ENCODE peak calls at places on chromosome 21, in seven cellular contexts. I is psoas muscle; B is left ventricle myocardium inferior; A is NCI-H524 treated with DMSO at 0.1 percent for 48 hours; Z is AG04450; P is stimulated activated CD8-positive, alpha-beta memory T cell treated with anti-CD3 and anti-CD28 coated beads, Interleukin-4, amount 100 ng/mL, for 24 hours; O is RWPE1. W is an unnamed sample.
A peak's percentile ranks its signal among the peaks of the same experiment; 100 is the strongest.

GRCh38 chr21:28588997-28589396 is 403.7 kb downstream of the LTN1 start:
- DNase-seq in Z (no peak), I (no peak), P (no peak), B (no peak), O (no peak), A (no peak), W (no peak)

GRCh38 chr21:39033878-39034589 is 149.2 kb downstream of the PSMG1 start:
- DNase-seq in O (no peak), A (no peak), B (no peak), Z (no peak), I (no peak), P (no peak), W (no peak)

GRCh38 chr21:38817371-38818335 is 11.9 kb downstream of the ETS2 start:
- DNase-seq in Z (no peak), P (no peak), A (no peak), B (no peak), I (no peak), O (peak; percentile 72), W (no peak)

GRCh38 chr21:41600961-41601572 is 93.1 kb upstream of the TMPRSS2 start:
- DNase-seq in A (no peak), P (no peak), O (no peak), I (no peak), B (no peak), Z (no peak), W (no peak)

GRCh38 chr21:29342394-29342957 is 43.8 kb downstream of the BACH1 start:
- DNase-seq in I (peak; percentile 94), A (no peak), Z (peak; percentile 97), P (peak; percentile 26), B (peak; percentile 68), O (peak; percentile 80), W (no peak)

GRCh38 chr21:44337941-44338895 is 972 bp downstream of the CFAP410 start:
- DNase-seq in I (peak; percentile 84), B (peak; percentile 61), Z (no peak), P (no peak), A (peak; percentile 4), O (peak; percentile 20), W (peak; percentile 53)

GRCh38 chr21:46459356-46460112 is 843 bp downstream of the DIP2A start:
- DNase-seq in O (peak; percentile 26), P (no peak), B (peak; percentile 47), A (no peak), I (peak; percentile 71), Z (no peak), W (peak; percentile 30)

GRCh38 chr21:26445440-26445839 is 127.6 kb downstream of the CYYR1 start:
- DNase-seq in I (no peak), O (no peak), P (no peak), Z (no peak), A (no peak), B (no peak), W (peak; percentile 42)

GRCh38 chr21:32554832-32555436 is 30.4 kb downstream of the TCP10L start:
- DNase-seq in O (no peak), A (no peak), Z (no peak), P (no peak), I (no peak), B (no peak), W (no peak)

GRCh38 chr21:33025106-33025470 is 647 bp upstream of the OLIG2 start:
- DNase-seq in P (no peak), Z (no peak), I (no peak), O (no peak), B (no peak), A (peak; percentile 35), W (peak; percentile 86)

GRCh38 chr21:35025206-35026152 is 23.6 kb downstream of the RUNX1 start:
- DNase-seq in Z (no peak), O (no peak), A (no peak), P (no peak), I (no peak), B (no peak), W (no peak)

GRCh38 chr21:36694041-36694515 is 4.8 kb upstream of the SIM2 start:
- DNase-seq in P (no peak), Z (no peak), B (no peak), O (no peak), A (no peak), I (no peak), W (no peak)

GRCh38 chr21:16794944-16795343 is 717.9 kb upstream of the CXADR start:
- DNase-seq in O (no peak), Z (peak; percentile 71), P (no peak), B (no peak), I (no peak), A (no peak), W (peak; percentile 15)

GRCh38 chr21:30104246-30104645 is 62.4 kb downstream of the CLDN17 start:
- DNase-seq in B (no peak), Z (no peak), I (no peak), O (no peak), A (no peak), P (no peak), W (no peak)

GRCh38 chr21:42456457-42456856 is 39.6 kb downstream of the RSPH1 start:
- DNase-seq in P (no peak), I (no peak), Z (no peak), O (no peak), A (no peak), B (no peak), W (no peak)

GRCh38 chr21:15695241-15695640 is 34.5 kb upstream of the USP25 start:
- DNase-seq in O (no peak), I (no peak), P (no peak), A (no peak), Z (no peak), B (no peak), W (no peak)

GRCh38 chr21:26457817-26458216 is 115.3 kb downstream of the CYYR1 start:
- DNase-seq in P (no peak), A (no peak), I (no peak), O (no peak), B (no peak), Z (no peak), W (no peak)

GRCh38 chr21:42559326-42559725 is 45.7 kb downstream of the SLC37A1 start:
- DNase-seq in Z (no peak), O (no peak), A (no peak), P (no peak), I (no peak), B (no peak), W (no peak)

GRCh38 chr21:30044447-30045064 is 104.8 kb upstream of the GRIK1 start:
- DNase-seq in O (peak; percentile 8), P (no peak), Z (no peak), B (no peak), A (no peak), I (no peak), W (peak; percentile 48)

GRCh38 chr21:32597205-32597604 is 11.9 kb upstream of the TCP10L start:
- DNase-seq in I (no peak), B (no peak), A (no peak), Z (peak; percentile 47), O (peak; percentile 69), P (no peak), W (no peak)

GRCh38 chr21:16046625-16047340 is 317.0 kb downstream of the USP25 start:
- DNase-seq in I (no peak), Z (no peak), A (no peak), O (peak; percentile 16), P (no peak), B (no peak), W (no peak)

GRCh38 chr21:36661511-36662309 is 37.2 kb upstream of the SIM2 start:
- DNase-seq in I (no peak), P (no peak), O (peak; percentile 11), A (no peak), B (no peak), Z (no peak), W (peak; percentile 41)

GRCh38 chr21:25944672-25945213 is 210.0 kb downstream of the GABPA start:
- DNase-seq in B (no peak), P (no peak), Z (no peak), O (no peak), I (no peak), A (no peak), W (no peak)

GRCh38 chr21:42500736-42501135 is 4.7 kb upstream of the RSPH1 start:
- DNase-seq in B (no peak), O (no peak), Z (no peak), P (no peak), I (no peak), A (no peak), W (no peak)

GRCh38 chr21:46161180-46161799 is 5.9 kb upstream of the FTCD start:
- DNase-seq in B (no peak), A (no peak), O (no peak), P (no peak), Z (no peak), I (peak; percentile 43), W (no peak)

W was measured in SJCRH30.